ENCODE peak calls at places on chromosomes 3 and 15, in nine cellular contexts. L, T, D, B, I, Y, J, Z and S are unnamed samples.

GRCh38 chr15:59166601-59167265 is 39.9 kb upstream of the LDHAL6B start:
- DNase-seq in L (no peak), T (no peak), D (peak; percentile 30), B (peak; percentile 48), I (no peak), Y (no peak), J (no peak), Z (no peak), S (no peak)

GRCh38 chr15:78637776-78638435 is 3.1 kb downstream of the CHRNB4 start:
- DNase-seq in L (no peak), T (no peak), D (no peak), B (peak; percentile 66), I (no peak), Y (no peak), J (no peak), Z (no peak), S (no peak)

GRCh38 chr3:51375571-51375970 is 9.5 kb upstream of the MANF start:
- DNase-seq in L (no peak), T (no peak), D (no peak), B (peak; percentile 15), I (no peak), Y (no peak), J (no peak), Z (no peak), S (no peak)

GRCh38 chr15:66707310-66708160 is 5.5 kb downstream of the SMAD6 start:
- DNase-seq in L (peak; percentile 74), T (peak; percentile 46), D (peak; percentile 54), B (no peak), I (peak; percentile 51), Y (peak; percentile 43), J (peak; percentile 86), Z (no peak), S (no peak)

GRCh38 chr3:72191211-72191960 is 406.4 kb upstream of the PROK2 start:
- DNase-seq in L (no peak), T (no peak), D (no peak), B (no peak), I (no peak), Y (no peak), J (no peak), Z (no peak), S (peak; percentile 18)

GRCh38 chr15:70054884-70055387 is 42.8 kb downstream of the TLE3 start:
- DNase-seq in L (no peak), T (no peak), D (no peak), B (peak; percentile 55), I (no peak), Y (no peak), J (no peak), Z (no peak), S (no peak)

GRCh38 chr3:47315069-47315647 is 32.4 kb downstream of the KLHL18 start:
- DNase-seq in L (no peak), T (peak; percentile 27), D (peak; percentile 79), B (no peak), I (no peak), Y (peak; percentile 42), J (no peak), Z (no peak), S (peak; percentile 14)

GRCh38 chr3:49769926-49770325 is 16.4 kb downstream of the IP6K1 start:
- DNase-seq in L (no peak), T (no peak), D (no peak), B (no peak), I (no peak), Y (no peak), J (no peak), Z (no peak), S (no peak)

GRCh38 chr15:61879219-61879618 is 181.0 kb downstream of the VPS13C start:
- DNase-seq in L (no peak), T (no peak), D (peak; percentile 49), B (no peak), I (no peak), Y (no peak), J (no peak), Z (no peak), S (no peak)

GRCh38 chr3:43019168-43019765 is 40.2 kb downstream of the GASK1A start:
- DNase-seq in L (no peak), T (no peak), D (no peak), B (no peak), I (no peak), Y (no peak), J (no peak), Z (no peak), S (no peak)

GRCh38 chr3:32821686-32822296 is 4.0 kb downstream of the TRIM71 start:
- DNase-seq in L (no peak), T (no peak), D (no peak), B (no peak), I (no peak), Y (no peak), J (no peak), Z (no peak), S (no peak)

GRCh38 chr3:73787620-73788019 is 162.9 kb upstream of the PDZRN3 start:
- DNase-seq in L (no peak), T (no peak), D (no peak), B (no peak), I (no peak), Y (no peak), J (no peak), Z (no peak), S (no peak)

GRCh38 chr3:19029837-19030835 is 118.2 kb upstream of the KCNH8 start:
- DNase-seq in L (no peak), T (no peak), D (no peak), B (no peak), I (no peak), Y (no peak), J (peak; percentile 27), Z (no peak), S (no peak)

GRCh38 chr15:95799286-95800187 is 531.0 kb upstream of the NR2F2 start:
- DNase-seq in L (no peak), T (no peak), D (peak; percentile 85), B (no peak), I (no peak), Y (no peak), J (no peak), Z (peak; percentile 38), S (no peak)

GRCh38 chr3:88816445-88816844 is 291.0 kb upstream of the EPHA3 start:
- DNase-seq in L (no peak), T (no peak), D (no peak), B (no peak), I (no peak), Y (no peak), J (no peak), Z (no peak), S (no peak)

GRCh38 chr3:77038928-77039605 is 832 bp upstream of the ROBO2 start:
- DNase-seq in L (peak; percentile 68), T (no peak), D (no peak), B (no peak), I (no peak), Y (no peak), J (peak; percentile 45), Z (no peak), S (no peak)

GRCh38 chr3:53166781-53167291 is 5.8 kb downstream of the PRKCD start:
- DNase-seq in L (no peak), T (no peak), D (peak; percentile 24), B (no peak), I (peak; percentile 31), Y (peak; percentile 73), J (no peak), Z (no peak), S (peak; percentile 47)
- H3K27ac ChIP-seq in L (no peak overlapping the region), T (peak overlapping the region; percentile 27), D (peak overlapping the region; percentile 5), B (peak overlapping the region; percentile 28), I (no peak overlapping the region), Y (peak overlapping the region; percentile 66), J (no peak overlapping the region), Z (no peak overlapping the region), S (no peak overlapping the region)

GRCh38 chr3:184335661-184336483 is 1.5 kb upstream of the FAM131A start:
- DNase-seq in L (peak; percentile 99), T (peak; percentile 91), D (peak; percentile 81), B (no peak), I (peak; percentile 88), Y (peak; percentile 89), J (peak; percentile 92), Z (no peak), S (peak; percentile 69)
- H3K4me1 ChIP-seq in L (peaks cover 15% of the 10 kb centered on the region), T (no peaks in the 10 kb centered on the region), D (peaks cover 80% of the 10 kb centered on the region), B (peaks cover 43% of the 10 kb centered on the region), I (peaks cover 20% of the 10 kb centered on the region), Y (peaks cover 72% of the 10 kb centered on the region), J (no peaks in the 10 kb centered on the region), Z (peaks cover 58% of the 10 kb centered on the region), S (peaks cover 38% of the 10 kb centered on the region)

GRCh38 chr3:167493240-167493639 is 19.4 kb upstream of the SERPINI2 start:
- DNase-seq in L (peak; percentile 65), T (no peak), D (no peak), B (no peak), I (no peak), Y (no peak), J (peak; percentile 69), Z (no peak), S (no peak)
- TF ChIP-seq CTCF in L (peak; percentile 100), T (no peak), D (no peak), B (no peak), I (no peak), Y (no peak), J (peak; percentile 87), Z (peak; percentile 24), S (no peak)

GRCh38 chr15:33067456-33067855 is 127.1 kb downstream of the FMN1 start:
- DNase-seq in L (no peak), T (no peak), D (no peak), B (no peak), I (no peak), Y (no peak), J (no peak), Z (no peak), S (no peak)

GRCh38 chr15:33069161-33069560 is 125.4 kb downstream of the FMN1 start:
- DNase-seq in L (no peak), T (no peak), D (no peak), B (no peak), I (no peak), Y (no peak), J (no peak), Z (no peak), S (no peak)

GRCh38 chr15:33068007-33068441 is 126.5 kb downstream of the FMN1 start:
- DNase-seq in L (no peak), T (peak; percentile 91), D (no peak), B (no peak), I (no peak), Y (peak; percentile 56), J (peak; percentile 76), Z (no peak), S (peak; percentile 45)

GRCh38 chr15:33066584-33066983 is 127.9 kb downstream of the FMN1 start:
- DNase-seq in L (no peak), T (peak; percentile 51), D (no peak), B (no peak), I (no peak), Y (no peak), J (no peak), Z (no peak), S (no peak)

DNA sequence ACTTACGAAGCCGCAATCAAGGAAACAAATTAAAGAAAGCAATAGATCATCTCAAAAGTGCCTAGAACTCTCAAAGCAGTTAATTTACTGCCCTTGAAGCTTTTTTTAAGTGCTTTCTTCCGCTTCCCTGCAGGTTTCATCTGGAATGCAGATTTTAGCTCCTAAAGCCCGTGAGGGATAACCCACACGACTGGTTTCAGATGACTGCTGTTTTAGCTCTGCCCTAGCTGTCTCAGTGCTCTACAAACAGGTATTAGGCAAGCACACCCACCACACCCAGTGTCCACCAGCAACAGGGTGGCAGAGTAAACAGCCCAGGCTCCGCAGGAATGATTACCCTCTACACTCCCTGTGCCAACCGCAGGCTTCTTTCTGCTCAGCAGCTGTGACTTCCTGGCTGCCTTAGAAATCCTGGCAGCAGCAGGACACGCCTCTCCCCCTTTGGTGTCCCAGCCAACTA is 126.0 kb downstream of the FMN1 start:
- DNase-seq in L (no peak), T (peak; percentile 90), D (no peak), B (peak; percentile 82), I (no peak), Y (peak; percentile 21), J (peak; percentile 53), Z (no peak), S (peak; percentile 61)
- H3K27ac ChIP-seq in L (peak overlapping the region; percentile 28), T (peak overlapping the region; percentile 90), D (no peak overlapping the region), B (peak overlapping the region; percentile 68), I (no peak overlapping the region), Y (peak overlapping the region; percentile 52), J (peak overlapping the region; percentile 56), Z (no peak overlapping the region), S (peak overlapping the region; percentile 6)

GRCh38 chr3:129033151-129033550 is 27.4 kb upstream of the GP9 start:
- DNase-seq in L (no peak), T (no peak), D (no peak), B (no peak), I (no peak), Y (no peak), J (no peak), Z (no peak), S (no peak)
- H3K4me1 ChIP-seq in L (no peaks in the 10 kb centered on the region), T (no peaks in the 10 kb centered on the region), D (no peaks in the 10 kb centered on the region), B (no peaks in the 10 kb centered on the region), I (no peaks in the 10 kb centered on the region), Y (peaks cover 15% of the 10 kb centered on the region), J (no peaks in the 10 kb centered on the region), Z (peaks cover 5% of the 10 kb centered on the region), S (no peaks in the 10 kb centered on the region)